ENCODE peak calls at places on chromosomes 11 and 22, in six cellular contexts. One of them, this sample, is unnamed.

GRCh38 chr22:39469326-39469680 is 12.5 kb downstream of the MGAT3 start:
- DNase-seq in activated CD4-positive, alpha-beta T cell treated with anti-CD3 and anti-CD28 coated beads, Interleukin-2, amount 10 ng/mL, durations not matched to agents 7 days and 5 days: no peak
- DNase-seq in non-pigmented ciliary epithelial cell: no peak
- DNase-seq in kidney: no peak
- DNase-seq in iris pigment epithelial cell: no peak
- DNase-seq in neuronal stem cell: no peak
- DNase-seq in this sample: no peak

GRCh38 chr22:24043957-24044356 is 32.9 kb downstream of the CABIN1 start:
- DNase-seq in neuronal stem cell: no peak
- DNase-seq in non-pigmented ciliary epithelial cell: no peak
- DNase-seq in iris pigment epithelial cell: no peak
- DNase-seq in activated CD4-positive, alpha-beta T cell treated with anti-CD3 and anti-CD28 coated beads, Interleukin-2, amount 10 ng/mL, durations not matched to agents 7 days and 5 days: no peak
- DNase-seq in kidney: no peak
- DNase-seq in this sample: no peak

GRCh38 chr22:37233751-37234631 is 10.1 kb downstream of the RAC2 start:
- DNase-seq in kidney: peak; percentile 62
- DNase-seq in activated CD4-positive, alpha-beta T cell treated with anti-CD3 and anti-CD28 coated beads, Interleukin-2, amount 10 ng/mL, durations not matched to agents 7 days and 5 days: no peak
- DNase-seq in neuronal stem cell: no peak
- DNase-seq in iris pigment epithelial cell: peak; percentile 15
- DNase-seq in non-pigmented ciliary epithelial cell: no peak
- DNase-seq in this sample: no peak

GRCh38 chr11:10688401-10688800 is 5.2 kb downstream of the IRAG1 start:
- DNase-seq in non-pigmented ciliary epithelial cell: no peak
- DNase-seq in activated CD4-positive, alpha-beta T cell treated with anti-CD3 and anti-CD28 coated beads, Interleukin-2, amount 10 ng/mL, durations not matched to agents 7 days and 5 days: no peak
- DNase-seq in neuronal stem cell: no peak
- DNase-seq in iris pigment epithelial cell: peak; percentile 65
- DNase-seq in kidney: no peak
- DNase-seq in this sample: no peak

GRCh38 chr11:47846998-47847397 is 1.2 kb downstream of the NUP160 start:
- DNase-seq in non-pigmented ciliary epithelial cell: no peak
- DNase-seq in kidney: no peak
- DNase-seq in iris pigment epithelial cell: no peak
- DNase-seq in neuronal stem cell: no peak
- DNase-seq in activated CD4-positive, alpha-beta T cell treated with anti-CD3 and anti-CD28 coated beads, Interleukin-2, amount 10 ng/mL, durations not matched to agents 7 days and 5 days: no peak
- DNase-seq in this sample: no peak

GRCh38 chr11:99271527-99271926 is 250.8 kb downstream of the CNTN5 start:
- DNase-seq in activated CD4-positive, alpha-beta T cell treated with anti-CD3 and anti-CD28 coated beads, Interleukin-2, amount 10 ng/mL, durations not matched to agents 7 days and 5 days: no peak
- DNase-seq in neuronal stem cell: peak; percentile 11
- DNase-seq in kidney: no peak
- DNase-seq in non-pigmented ciliary epithelial cell: no peak
- DNase-seq in iris pigment epithelial cell: no peak
- DNase-seq in this sample: no peak

GRCh38 chr11:67507242-67507890 is 596 bp downstream of the CDK2AP2 start:
- DNase-seq in non-pigmented ciliary epithelial cell: peak; percentile 50
- DNase-seq in neuronal stem cell: no peak
- DNase-seq in iris pigment epithelial cell: no peak
- DNase-seq in kidney: no peak
- DNase-seq in activated CD4-positive, alpha-beta T cell treated with anti-CD3 and anti-CD28 coated beads, Interleukin-2, amount 10 ng/mL, durations not matched to agents 7 days and 5 days: no peak
- DNase-seq in this sample: no peak

GRCh38 chr11:68950268-68950667 is 30.5 kb downstream of the MRGPRD start:
- DNase-seq in iris pigment epithelial cell: peak; percentile 23
- DNase-seq in activated CD4-positive, alpha-beta T cell treated with anti-CD3 and anti-CD28 coated beads, Interleukin-2, amount 10 ng/mL, durations not matched to agents 7 days and 5 days: peak; percentile 18
- DNase-seq in neuronal stem cell: peak; percentile 44
- DNase-seq in non-pigmented ciliary epithelial cell: no peak
- DNase-seq in kidney: no peak
- DNase-seq in this sample: peak; percentile 27

GRCh38 chr22:37809672-37810333 is 2.1 kb downstream of the GCAT start:
- DNase-seq in neuronal stem cell: no peak
- DNase-seq in non-pigmented ciliary epithelial cell: no peak
- DNase-seq in activated CD4-positive, alpha-beta T cell treated with anti-CD3 and anti-CD28 coated beads, Interleukin-2, amount 10 ng/mL, durations not matched to agents 7 days and 5 days: no peak
- DNase-seq in kidney: no peak
- DNase-seq in iris pigment epithelial cell: no peak
- DNase-seq in this sample: no peak

This sample was measured in KBM-7.